ENCODE peak calls at places on chromosomes 1 and 21, in six cellular contexts. One of them, this sample, is unnamed.
A peak's percentile ranks its signal among the peaks of the same experiment; 100 is the strongest.

GRCh38 chr1:2358651-2359640 is 32.4 kb downstream of the MORN1 start:
- DNase-seq in cardiac muscle cell: no peak
- DNase-seq in tibial artery: peak; percentile 59
- DNase-seq in lower lobe of right lung: peak; percentile 28
- DNase-seq in transverse colon: no peak
- DNase-seq in body of pancreas: no peak
- DNase-seq in this sample: no peak

GRCh38 chr1:167221126-167221803 is 579 bp downstream of the POU2F1 start:
- DNase-seq in transverse colon: no peak
- DNase-seq in tibial artery: peak; percentile 65
- DNase-seq in cardiac muscle cell: peak; percentile 16
- DNase-seq in body of pancreas: no peak
- DNase-seq in lower lobe of right lung: no peak
- DNase-seq in this sample: no peak

GRCh38 chr1:227270554-227270953 is 47.7 kb downstream of the CDC42BPA start:
- DNase-seq in cardiac muscle cell: peak; percentile 34
- DNase-seq in body of pancreas: no peak
- DNase-seq in transverse colon: no peak
- DNase-seq in tibial artery: no peak
- DNase-seq in lower lobe of right lung: no peak
- DNase-seq in this sample: no peak

GRCh38 chr21:35528109-35529042 is 479.3 kb upstream of the RUNX1 start:
- DNase-seq in transverse colon: peak; percentile 16
- DNase-seq in body of pancreas: no peak
- DNase-seq in tibial artery: peak; percentile 64
- DNase-seq in lower lobe of right lung: peak; percentile 55
- DNase-seq in cardiac muscle cell: peak; percentile 32
- DNase-seq in this sample: no peak

GRCh38 chr1:50332941-50333594 is 90.2 kb downstream of the DMRTA2 start:
- DNase-seq in cardiac muscle cell: peak; percentile 69
- DNase-seq in lower lobe of right lung: peak; percentile 72
- DNase-seq in transverse colon: peak; percentile 78
- DNase-seq in tibial artery: no peak
- DNase-seq in body of pancreas: peak; percentile 60
- DNase-seq in this sample: no peak

GRCh38 chr1:207393610-207394009 is 60.5 kb upstream of the CR2 start:
- DNase-seq in cardiac muscle cell: peak; percentile 77
- DNase-seq in lower lobe of right lung: no peak
- DNase-seq in transverse colon: no peak
- DNase-seq in body of pancreas: peak; percentile 26
- DNase-seq in tibial artery: no peak
- DNase-seq in this sample: peak; percentile 90

GRCh38 chr1:164806531-164806930 is 247.5 kb downstream of the PBX1 start:
- DNase-seq in body of pancreas: peak; percentile 73
- DNase-seq in cardiac muscle cell: no peak
- DNase-seq in tibial artery: no peak
- DNase-seq in transverse colon: no peak
- DNase-seq in lower lobe of right lung: no peak
- DNase-seq in this sample: no peak

GRCh38 chr1:157363660-157364140 is 188.6 kb downstream of the FCRL5 start:
- DNase-seq in body of pancreas: peak; percentile 72
- DNase-seq in tibial artery: no peak
- DNase-seq in cardiac muscle cell: peak; percentile 50
- DNase-seq in lower lobe of right lung: no peak
- DNase-seq in transverse colon: peak; percentile 45
- DNase-seq in this sample: no peak

GRCh38 chr1:200530551-200531261 is 89.8 kb downstream of the KIF14 start:
- DNase-seq in cardiac muscle cell: no peak
- DNase-seq in lower lobe of right lung: no peak
- DNase-seq in tibial artery: no peak
- DNase-seq in transverse colon: no peak
- DNase-seq in body of pancreas: no peak
- DNase-seq in this sample: no peak

GRCh38 chr1:97247196-97247595 is 525.6 kb downstream of the PTBP2 start:
- DNase-seq in tibial artery: no peak
- DNase-seq in body of pancreas: no peak
- DNase-seq in transverse colon: no peak
- DNase-seq in lower lobe of right lung: no peak
- DNase-seq in cardiac muscle cell: peak; percentile 85
- DNase-seq in this sample: no peak

GRCh38 chr1:26346274-26347033 is 7.5 kb downstream of the CRYBG2 start:
- DNase-seq in tibial artery: no peak
- DNase-seq in transverse colon: no peak
- DNase-seq in cardiac muscle cell: no peak
- DNase-seq in body of pancreas: no peak
- DNase-seq in lower lobe of right lung: no peak
- DNase-seq in this sample: no peak

GRCh38 chr1:223700942-223701637 is 11.2 kb upstream of the CAPN2 start:
- DNase-seq in lower lobe of right lung: peak; percentile 64
- DNase-seq in tibial artery: peak; percentile 84
- DNase-seq in cardiac muscle cell: peak; percentile 94
- DNase-seq in transverse colon: no peak
- DNase-seq in body of pancreas: no peak
- DNase-seq in this sample: peak; percentile 99

GRCh38 chr1:203051841-203052324 is 25.6 kb downstream of the PPFIA4 start:
- DNase-seq in tibial artery: no peak
- DNase-seq in body of pancreas: no peak
- DNase-seq in transverse colon: no peak
- DNase-seq in lower lobe of right lung: no peak
- DNase-seq in cardiac muscle cell: no peak
- DNase-seq in this sample: no peak

GRCh38 chr1:225962440-225962975 is 21.5 kb upstream of the LEFTY2 start:
- DNase-seq in lower lobe of right lung: peak; percentile 67
- DNase-seq in cardiac muscle cell: peak; percentile 33
- DNase-seq in tibial artery: peak; percentile 59
- DNase-seq in transverse colon: peak; percentile 76
- DNase-seq in body of pancreas: peak; percentile 83
- DNase-seq in this sample: peak; percentile 37

GRCh38 chr21:39529026-39529425 is 77.3 kb downstream of the SH3BGR start:
- DNase-seq in tibial artery: no peak
- DNase-seq in cardiac muscle cell: no peak
- DNase-seq in body of pancreas: peak; percentile 20
- DNase-seq in lower lobe of right lung: no peak
- DNase-seq in transverse colon: no peak
- DNase-seq in this sample: no peak

GRCh38 chr1:68421350-68421749 is 28.4 kb downstream of the RPE65 start:
- DNase-seq in body of pancreas: no peak
- DNase-seq in cardiac muscle cell: no peak
- DNase-seq in tibial artery: no peak
- DNase-seq in transverse colon: no peak
- DNase-seq in lower lobe of right lung: no peak
- DNase-seq in this sample: no peak

GRCh38 chr21:42983102-42983501 is 8.7 kb downstream of the PKNOX1 start:
- DNase-seq in cardiac muscle cell: no peak
- DNase-seq in tibial artery: no peak
- DNase-seq in transverse colon: no peak
- DNase-seq in lower lobe of right lung: no peak
- DNase-seq in body of pancreas: no peak
- DNase-seq in this sample: no peak

GRCh38 chr1:30629501-30629900 is 93.9 kb downstream of the MATN1 start:
- DNase-seq in tibial artery: no peak
- DNase-seq in body of pancreas: no peak
- DNase-seq in lower lobe of right lung: no peak
- DNase-seq in transverse colon: no peak
- DNase-seq in cardiac muscle cell: no peak
- DNase-seq in this sample: no peak

GRCh38 chr1:235019456-235019855 is 109.2 kb downstream of the TOMM20 start:
- DNase-seq in lower lobe of right lung: no peak
- DNase-seq in transverse colon: no peak
- DNase-seq in cardiac muscle cell: no peak
- DNase-seq in body of pancreas: no peak
- DNase-seq in tibial artery: peak; percentile 6
- DNase-seq in this sample: no peak

GRCh38 chr1:230517786-230518185 is 91.7 kb upstream of the PGBD5 start:
- DNase-seq in body of pancreas: peak; percentile 10
- DNase-seq in tibial artery: no peak
- DNase-seq in transverse colon: no peak
- DNase-seq in cardiac muscle cell: no peak
- DNase-seq in lower lobe of right lung: no peak
- DNase-seq in this sample: no peak

GRCh38 chr1:226108935-226109828 is 46.7 kb downstream of the H3-3A start:
- DNase-seq in lower lobe of right lung: no peak
- DNase-seq in body of pancreas: peak; percentile 30
- DNase-seq in tibial artery: peak; percentile 71
- DNase-seq in transverse colon: no peak
- DNase-seq in cardiac muscle cell: peak; percentile 83
- DNase-seq in this sample: no peak

GRCh38 chr1:155219592-155220031 is 11.1 kb downstream of the MTX1 start:
- DNase-seq in body of pancreas: peak; percentile 60
- DNase-seq in cardiac muscle cell: peak; percentile 40
- DNase-seq in transverse colon: peak; percentile 41
- DNase-seq in lower lobe of right lung: no peak
- DNase-seq in tibial artery: no peak
- DNase-seq in this sample: no peak

GRCh38 chr1:155223017-155223416 is 14.5 kb downstream of the MTX1 start:
- DNase-seq in lower lobe of right lung: no peak
- DNase-seq in body of pancreas: no peak
- DNase-seq in transverse colon: no peak
- DNase-seq in tibial artery: no peak
- DNase-seq in cardiac muscle cell: no peak
- DNase-seq in this sample: no peak

GRCh38 chr1:155226188-155226909 is 17.9 kb downstream of the MTX1 start:
- DNase-seq in transverse colon: peak; percentile 87
- DNase-seq in lower lobe of right lung: peak; percentile 88
- DNase-seq in cardiac muscle cell: peak; percentile 87
- DNase-seq in tibial artery: peak; percentile 88
- DNase-seq in body of pancreas: peak; percentile 78
- DNase-seq in this sample: peak; percentile 94

GRCh38 chr1:155218854-155219591 is 10.5 kb downstream of the MTX1 start:
- DNase-seq in cardiac muscle cell: peak; percentile 79
- DNase-seq in body of pancreas: peak; percentile 73
- DNase-seq in lower lobe of right lung: no peak
- DNase-seq in tibial artery: no peak
- DNase-seq in transverse colon: peak; percentile 51
- DNase-seq in this sample: no peak

GRCh38 chr1:155220566-155220965 is 12.1 kb downstream of the MTX1 start:
- DNase-seq in lower lobe of right lung: no peak
- DNase-seq in cardiac muscle cell: no peak
- DNase-seq in body of pancreas: no peak
- DNase-seq in transverse colon: peak; percentile 62
- DNase-seq in tibial artery: no peak
- DNase-seq in this sample: no peak
- H3K27ac ChIP-seq in lower lobe of right lung: peak overlapping the region; percentile 18
- H3K27ac ChIP-seq in cardiac muscle cell: no peak overlapping the region
- H3K27ac ChIP-seq in body of pancreas: no peak overlapping the region
- H3K27ac ChIP-seq in transverse colon: peak overlapping the region; percentile 78
- H3K27ac ChIP-seq in tibial artery: no peak overlapping the region
- H3K27ac ChIP-seq in this sample: no peak overlapping the region

DNA sequence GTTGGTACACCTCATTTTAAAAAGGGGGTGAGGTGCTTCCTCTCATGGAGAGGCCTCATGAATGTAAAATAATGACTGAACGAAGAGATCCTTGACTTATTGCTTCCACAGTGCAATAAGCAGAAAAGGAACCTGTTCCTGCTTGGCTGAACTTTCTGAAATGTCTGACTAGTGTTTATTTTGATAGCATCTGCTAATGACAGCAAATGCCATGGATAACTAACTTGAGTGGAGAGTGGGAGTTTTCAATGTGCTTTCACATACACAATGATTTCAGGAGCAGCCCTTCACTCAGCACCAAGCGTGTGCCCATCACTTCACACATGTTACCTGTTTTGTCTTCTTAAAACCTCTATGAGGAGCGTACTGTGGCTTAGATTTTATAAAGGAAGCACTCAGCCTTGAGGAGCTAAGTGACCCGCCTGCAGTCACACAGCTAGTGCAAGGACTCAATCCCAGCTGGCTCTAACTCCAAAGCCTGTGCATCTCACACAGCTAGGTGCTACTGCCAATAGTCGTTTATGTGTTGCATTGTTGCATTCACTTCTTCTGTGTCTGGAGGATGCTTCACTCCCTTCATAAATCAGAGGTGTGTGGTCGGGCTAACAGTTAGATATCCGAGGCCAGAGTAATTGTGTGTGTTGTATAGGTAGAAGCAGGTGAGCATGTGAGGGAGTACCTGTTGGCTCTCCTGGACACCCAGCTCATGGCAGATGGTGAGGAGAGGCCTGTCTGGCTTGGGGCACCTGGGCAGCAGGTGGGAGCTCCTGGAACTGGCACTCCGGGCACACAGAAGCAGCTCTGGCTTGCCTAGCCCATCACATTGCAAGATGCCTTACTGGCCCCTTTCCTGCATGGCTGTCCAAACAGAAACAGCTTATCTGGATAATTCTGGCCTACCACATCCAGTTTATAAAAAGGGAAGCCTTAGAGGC is 12.8 kb downstream of the CASQ2 start:
- DNase-seq in transverse colon: no peak
- DNase-seq in cardiac muscle cell: no peak
- DNase-seq in lower lobe of right lung: no peak
- DNase-seq in body of pancreas: no peak
- DNase-seq in tibial artery: no peak
- DNase-seq in this sample: no peak
- H3K4me1 ChIP-seq in transverse colon: no peaks in the 10 kb centered on the region
- H3K4me1 ChIP-seq in cardiac muscle cell: peaks cover 2% of the 10 kb centered on the region
- H3K4me1 ChIP-seq in lower lobe of right lung: no peaks in the 10 kb centered on the region
- H3K4me1 ChIP-seq in body of pancreas: peaks cover 10% of the 10 kb centered on the region
- H3K4me1 ChIP-seq in tibial artery: peaks cover 49% of the 10 kb centered on the region
- H3K4me1 ChIP-seq in this sample: no peaks in the 10 kb centered on the region

GRCh38 chr1:204259782-204260181 is 46.0 kb upstream of the GOLT1A start:
- DNase-seq in tibial artery: no peak
- DNase-seq in transverse colon: no peak
- DNase-seq in cardiac muscle cell: no peak
- DNase-seq in lower lobe of right lung: no peak
- DNase-seq in body of pancreas: no peak
- DNase-seq in this sample: no peak

GRCh38 chr1:204261746-204262505 is 48.1 kb upstream of the GOLT1A start:
- DNase-seq in tibial artery: no peak
- DNase-seq in body of pancreas: no peak
- DNase-seq in transverse colon: no peak
- DNase-seq in cardiac muscle cell: peak; percentile 59
- DNase-seq in lower lobe of right lung: no peak
- DNase-seq in this sample: no peak

GRCh38 chr1:204261266-204261665 is 47.5 kb upstream of the GOLT1A start:
- DNase-seq in cardiac muscle cell: no peak
- DNase-seq in transverse colon: no peak
- DNase-seq in body of pancreas: no peak
- DNase-seq in lower lobe of right lung: no peak
- DNase-seq in tibial artery: no peak
- DNase-seq in this sample: no peak

GRCh38 chr1:204259196-204259595 is 45.4 kb upstream of the GOLT1A start:
- DNase-seq in tibial artery: no peak
- DNase-seq in cardiac muscle cell: no peak
- DNase-seq in lower lobe of right lung: no peak
- DNase-seq in body of pancreas: no peak
- DNase-seq in transverse colon: no peak
- DNase-seq in this sample: no peak

GRCh38 chr1:204260601-204261197 is 46.9 kb upstream of the GOLT1A start:
- DNase-seq in cardiac muscle cell: peak; percentile 14
- DNase-seq in tibial artery: no peak
- DNase-seq in lower lobe of right lung: no peak
- DNase-seq in transverse colon: no peak
- DNase-seq in body of pancreas: peak; percentile 49
- DNase-seq in this sample: no peak
- H3K4me3 ChIP-seq in cardiac muscle cell: no peak overlapping the region
- H3K4me3 ChIP-seq in tibial artery: no peak overlapping the region
- H3K4me3 ChIP-seq in lower lobe of right lung: no peak overlapping the region
- H3K4me3 ChIP-seq in transverse colon: no peak overlapping the region
- H3K4me3 ChIP-seq in body of pancreas: no peak overlapping the region
- H3K4me3 ChIP-seq in this sample: no peak overlapping the region

GRCh38 chr1:171140466-171140865 is 44.6 kb upstream of the FMO2 start:
- DNase-seq in body of pancreas: no peak
- DNase-seq in transverse colon: no peak
- DNase-seq in tibial artery: no peak
- DNase-seq in cardiac muscle cell: peak; percentile 22
- DNase-seq in lower lobe of right lung: no peak
- DNase-seq in this sample: no peak
- H3K27ac ChIP-seq in body of pancreas: no peak overlapping the region
- H3K27ac ChIP-seq in transverse colon: peak overlapping the region; percentile 64
- H3K27ac ChIP-seq in tibial artery: peak overlapping the region; percentile 83
- H3K27ac ChIP-seq in cardiac muscle cell: no peak overlapping the region
- H3K27ac ChIP-seq in lower lobe of right lung: peak overlapping the region; percentile 37
- H3K27ac ChIP-seq in this sample: no peak overlapping the region

This sample was measured in SJSA1.